ENCODE peak calls at places on chromosome 1, in five cellular contexts. One of them, this sample, is unnamed.

GRCh38 chr1:165737196-165737595 is 31.5 kb downstream of the TMCO1 start:
- DNase-seq in esophagus squamous epithelium: no peak
- DNase-seq in AG08395: no peak
- DNase-seq in stimulated activated CD4-positive, alpha-beta T cell treated with anti-CD3 and anti-CD28 coated beads, Interleukin-1b, Interleukin-23, amount 100 ng/mL, for 4 hours: no peak
- DNase-seq in NCI-H2081: no peak
- DNase-seq in this sample: no peak

GRCh38 chr1:180617769-180618168 is 14.1 kb upstream of the XPR1 start:
- DNase-seq in esophagus squamous epithelium: no peak
- DNase-seq in AG08395: no peak
- DNase-seq in stimulated activated CD4-positive, alpha-beta T cell treated with anti-CD3 and anti-CD28 coated beads, Interleukin-1b, Interleukin-23, amount 100 ng/mL, for 4 hours: no peak
- DNase-seq in NCI-H2081: no peak
- DNase-seq in this sample: no peak

GRCh38 chr1:81071072-81071858 is 729.5 kb upstream of the ADGRL2 start:
- DNase-seq in esophagus squamous epithelium: no peak
- DNase-seq in AG08395: no peak
- DNase-seq in stimulated activated CD4-positive, alpha-beta T cell treated with anti-CD3 and anti-CD28 coated beads, Interleukin-1b, Interleukin-23, amount 100 ng/mL, for 4 hours: no peak
- DNase-seq in NCI-H2081: no peak
- DNase-seq in this sample: no peak

GRCh38 chr1:43691871-43692815 is 15.2 kb upstream of the ST3GAL3 start:
- DNase-seq in esophagus squamous epithelium: no peak
- DNase-seq in AG08395: no peak
- DNase-seq in stimulated activated CD4-positive, alpha-beta T cell treated with anti-CD3 and anti-CD28 coated beads, Interleukin-1b, Interleukin-23, amount 100 ng/mL, for 4 hours: no peak
- DNase-seq in NCI-H2081: no peak
- DNase-seq in this sample: no peak

GRCh38 chr1:166947398-166948043 is 27.8 kb downstream of the ILDR2 start:
- DNase-seq in esophagus squamous epithelium: no peak
- DNase-seq in AG08395: peak
- DNase-seq in stimulated activated CD4-positive, alpha-beta T cell treated with anti-CD3 and anti-CD28 coated beads, Interleukin-1b, Interleukin-23, amount 100 ng/mL, for 4 hours: no peak
- DNase-seq in NCI-H2081: peak
- DNase-seq in this sample: no peak

GRCh38 chr1:171251042-171251740 is 2.9 kb downstream of the FMO1 start:
- DNase-seq in esophagus squamous epithelium: no peak
- DNase-seq in AG08395: no peak
- DNase-seq in stimulated activated CD4-positive, alpha-beta T cell treated with anti-CD3 and anti-CD28 coated beads, Interleukin-1b, Interleukin-23, amount 100 ng/mL, for 4 hours: peak
- DNase-seq in NCI-H2081: peak
- DNase-seq in this sample: no peak

GRCh38 chr1:226657788-226658537 is 81.1 kb downstream of the ITPKB start:
- DNase-seq in esophagus squamous epithelium: no peak
- DNase-seq in AG08395: no peak
- DNase-seq in stimulated activated CD4-positive, alpha-beta T cell treated with anti-CD3 and anti-CD28 coated beads, Interleukin-1b, Interleukin-23, amount 100 ng/mL, for 4 hours: no peak
- DNase-seq in NCI-H2081: peak
- DNase-seq in this sample: no peak

GRCh38 chr1:22334860-22335550 is 116.6 kb upstream of the ZBTB40 start:
- DNase-seq in esophagus squamous epithelium: no peak
- DNase-seq in AG08395: no peak
- DNase-seq in stimulated activated CD4-positive, alpha-beta T cell treated with anti-CD3 and anti-CD28 coated beads, Interleukin-1b, Interleukin-23, amount 100 ng/mL, for 4 hours: no peak
- DNase-seq in NCI-H2081: no peak
- DNase-seq in this sample: no peak

GRCh38 chr1:204577794-204578478 is 61.7 kb downstream of the MDM4 start:
- DNase-seq in esophagus squamous epithelium: no peak
- DNase-seq in AG08395: no peak
- DNase-seq in stimulated activated CD4-positive, alpha-beta T cell treated with anti-CD3 and anti-CD28 coated beads, Interleukin-1b, Interleukin-23, amount 100 ng/mL, for 4 hours: no peak
- DNase-seq in NCI-H2081: no peak
- DNase-seq in this sample: no peak

GRCh38 chr1:26378088-26378878 is 5.7 kb upstream of the ZNF683 start:
- DNase-seq in esophagus squamous epithelium: no peak
- DNase-seq in AG08395: peak
- DNase-seq in stimulated activated CD4-positive, alpha-beta T cell treated with anti-CD3 and anti-CD28 coated beads, Interleukin-1b, Interleukin-23, amount 100 ng/mL, for 4 hours: peak
- DNase-seq in NCI-H2081: no peak
- DNase-seq in this sample: peak

GRCh38 chr1:2480236-2480985 is 4.3 kb downstream of the PLCH2 start:
- DNase-seq in esophagus squamous epithelium: no peak
- DNase-seq in AG08395: no peak
- DNase-seq in stimulated activated CD4-positive, alpha-beta T cell treated with anti-CD3 and anti-CD28 coated beads, Interleukin-1b, Interleukin-23, amount 100 ng/mL, for 4 hours: no peak
- DNase-seq in NCI-H2081: peak
- DNase-seq in this sample: no peak

GRCh38 chr1:101101362-101101761 is 75.8 kb upstream of the DPH5 start:
- DNase-seq in esophagus squamous epithelium: no peak
- DNase-seq in AG08395: no peak
- DNase-seq in stimulated activated CD4-positive, alpha-beta T cell treated with anti-CD3 and anti-CD28 coated beads, Interleukin-1b, Interleukin-23, amount 100 ng/mL, for 4 hours: no peak
- DNase-seq in NCI-H2081: no peak
- DNase-seq in this sample: no peak

GRCh38 chr1:62321438-62321837 is 2.2 kb upstream of the KANK4 start:
- DNase-seq in esophagus squamous epithelium: no peak
- DNase-seq in AG08395: peak
- DNase-seq in stimulated activated CD4-positive, alpha-beta T cell treated with anti-CD3 and anti-CD28 coated beads, Interleukin-1b, Interleukin-23, amount 100 ng/mL, for 4 hours: no peak
- DNase-seq in NCI-H2081: no peak
- DNase-seq in this sample: no peak

GRCh38 chr1:160625725-160626498 is 20.9 kb downstream of the SLAMF1 start:
- DNase-seq in esophagus squamous epithelium: no peak
- DNase-seq in AG08395: no peak
- DNase-seq in stimulated activated CD4-positive, alpha-beta T cell treated with anti-CD3 and anti-CD28 coated beads, Interleukin-1b, Interleukin-23, amount 100 ng/mL, for 4 hours: peak
- DNase-seq in NCI-H2081: no peak
- DNase-seq in this sample: no peak

GRCh38 chr1:42179275-42179674 is 14.7 kb upstream of the GUCA2A start:
- DNase-seq in esophagus squamous epithelium: no peak
- DNase-seq in AG08395: peak
- DNase-seq in stimulated activated CD4-positive, alpha-beta T cell treated with anti-CD3 and anti-CD28 coated beads, Interleukin-1b, Interleukin-23, amount 100 ng/mL, for 4 hours: no peak
- DNase-seq in NCI-H2081: no peak
- DNase-seq in this sample: no peak

GRCh38 chr1:211951856-211952255 is 83.5 kb downstream of the INTS7 start:
- DNase-seq in esophagus squamous epithelium: no peak
- DNase-seq in AG08395: peak
- DNase-seq in stimulated activated CD4-positive, alpha-beta T cell treated with anti-CD3 and anti-CD28 coated beads, Interleukin-1b, Interleukin-23, amount 100 ng/mL, for 4 hours: no peak
- DNase-seq in NCI-H2081: no peak
- DNase-seq in this sample: no peak

GRCh38 chr1:21294266-21295058 is 4.2 kb upstream of the ECE1 start:
- DNase-seq in esophagus squamous epithelium: no peak
- DNase-seq in AG08395: no peak
- DNase-seq in stimulated activated CD4-positive, alpha-beta T cell treated with anti-CD3 and anti-CD28 coated beads, Interleukin-1b, Interleukin-23, amount 100 ng/mL, for 4 hours: peak
- DNase-seq in NCI-H2081: no peak
- DNase-seq in this sample: peak

GRCh38 chr1:41806472-41807155 is 112.1 kb downstream of the HIVEP3 start:
- DNase-seq in esophagus squamous epithelium: no peak
- DNase-seq in AG08395: no peak
- DNase-seq in stimulated activated CD4-positive, alpha-beta T cell treated with anti-CD3 and anti-CD28 coated beads, Interleukin-1b, Interleukin-23, amount 100 ng/mL, for 4 hours: peak
- DNase-seq in NCI-H2081: no peak
- DNase-seq in this sample: no peak

GRCh38 chr1:51898090-51898734 is 19.7 kb upstream of the NRDC start:
- DNase-seq in esophagus squamous epithelium: no peak
- DNase-seq in AG08395: peak
- DNase-seq in stimulated activated CD4-positive, alpha-beta T cell treated with anti-CD3 and anti-CD28 coated beads, Interleukin-1b, Interleukin-23, amount 100 ng/mL, for 4 hours: no peak
- DNase-seq in NCI-H2081: no peak
- DNase-seq in this sample: no peak

GRCh38 chr1:156797212-156797871 is 19.3 kb downstream of the SH2D2A start:
- DNase-seq in esophagus squamous epithelium: no peak
- DNase-seq in AG08395: peak
- DNase-seq in stimulated activated CD4-positive, alpha-beta T cell treated with anti-CD3 and anti-CD28 coated beads, Interleukin-1b, Interleukin-23, amount 100 ng/mL, for 4 hours: peak
- DNase-seq in NCI-H2081: peak
- DNase-seq in this sample: peak

GRCh38 chr1:116096013-116096618 is 15.1 kb upstream of the MAB21L3 start:
- DNase-seq in esophagus squamous epithelium: no peak
- DNase-seq in AG08395: no peak
- DNase-seq in stimulated activated CD4-positive, alpha-beta T cell treated with anti-CD3 and anti-CD28 coated beads, Interleukin-1b, Interleukin-23, amount 100 ng/mL, for 4 hours: no peak
- DNase-seq in NCI-H2081: no peak
- DNase-seq in this sample: no peak

GRCh38 chr1:204293605-204294365 is 65.9 kb downstream of the PLEKHA6 start:
- DNase-seq in esophagus squamous epithelium: no peak
- DNase-seq in AG08395: no peak
- DNase-seq in stimulated activated CD4-positive, alpha-beta T cell treated with anti-CD3 and anti-CD28 coated beads, Interleukin-1b, Interleukin-23, amount 100 ng/mL, for 4 hours: no peak
- DNase-seq in NCI-H2081: no peak
- DNase-seq in this sample: no peak

GRCh38 chr1:30302808-30303310 is 420.5 kb downstream of the MATN1 start:
- DNase-seq in esophagus squamous epithelium: no peak
- DNase-seq in AG08395: no peak
- DNase-seq in stimulated activated CD4-positive, alpha-beta T cell treated with anti-CD3 and anti-CD28 coated beads, Interleukin-1b, Interleukin-23, amount 100 ng/mL, for 4 hours: no peak
- DNase-seq in NCI-H2081: peak
- DNase-seq in this sample: peak

GRCh38 chr1:155609515-155610256 is at the start of gene MSTO1:
- DNase-seq in esophagus squamous epithelium: peak
- DNase-seq in AG08395: peak
- DNase-seq in stimulated activated CD4-positive, alpha-beta T cell treated with anti-CD3 and anti-CD28 coated beads, Interleukin-1b, Interleukin-23, amount 100 ng/mL, for 4 hours: peak
- DNase-seq in NCI-H2081: peak
- DNase-seq in this sample: peak

GRCh38 chr1:33424205-33424604 is 6.7 kb downstream of the PHC2 start:
- DNase-seq in esophagus squamous epithelium: no peak
- DNase-seq in AG08395: no peak
- DNase-seq in stimulated activated CD4-positive, alpha-beta T cell treated with anti-CD3 and anti-CD28 coated beads, Interleukin-1b, Interleukin-23, amount 100 ng/mL, for 4 hours: no peak
- DNase-seq in NCI-H2081: no peak
- DNase-seq in this sample: no peak

GRCh38 chr1:193589597-193590040 is 403.2 kb upstream of the B3GALT2 start:
- DNase-seq in esophagus squamous epithelium: no peak
- DNase-seq in AG08395: no peak
- DNase-seq in stimulated activated CD4-positive, alpha-beta T cell treated with anti-CD3 and anti-CD28 coated beads, Interleukin-1b, Interleukin-23, amount 100 ng/mL, for 4 hours: no peak
- DNase-seq in NCI-H2081: no peak
- DNase-seq in this sample: no peak

GRCh38 chr1:52920791-52921291 is 699 bp downstream of the ECHDC2 start:
- DNase-seq in esophagus squamous epithelium: no peak
- DNase-seq in AG08395: peak
- DNase-seq in stimulated activated CD4-positive, alpha-beta T cell treated with anti-CD3 and anti-CD28 coated beads, Interleukin-1b, Interleukin-23, amount 100 ng/mL, for 4 hours: no peak
- DNase-seq in NCI-H2081: no peak
- DNase-seq in this sample: no peak

GRCh38 chr1:14952626-14953314 is 200.8 kb upstream of the TMEM51 start:
- DNase-seq in esophagus squamous epithelium: no peak
- DNase-seq in AG08395: no peak
- DNase-seq in stimulated activated CD4-positive, alpha-beta T cell treated with anti-CD3 and anti-CD28 coated beads, Interleukin-1b, Interleukin-23, amount 100 ng/mL, for 4 hours: no peak
- DNase-seq in NCI-H2081: no peak
- DNase-seq in this sample: no peak

GRCh38 chr1:166322470-166322869 is 155.7 kb upstream of the FAM78B start:
- DNase-seq in esophagus squamous epithelium: no peak
- DNase-seq in AG08395: no peak
- DNase-seq in stimulated activated CD4-positive, alpha-beta T cell treated with anti-CD3 and anti-CD28 coated beads, Interleukin-1b, Interleukin-23, amount 100 ng/mL, for 4 hours: no peak
- DNase-seq in NCI-H2081: no peak
- DNase-seq in this sample: no peak

GRCh38 chr1:111587509-111588174 is 31.9 kb upstream of the RAP1A start:
- DNase-seq in esophagus squamous epithelium: no peak
- DNase-seq in AG08395: no peak
- DNase-seq in stimulated activated CD4-positive, alpha-beta T cell treated with anti-CD3 and anti-CD28 coated beads, Interleukin-1b, Interleukin-23, amount 100 ng/mL, for 4 hours: no peak
- DNase-seq in NCI-H2081: no peak
- DNase-seq in this sample: no peak

GRCh38 chr1:117672756-117673155 is 66.9 kb downstream of the TENT5C start:
- DNase-seq in esophagus squamous epithelium: no peak
- DNase-seq in AG08395: no peak
- DNase-seq in stimulated activated CD4-positive, alpha-beta T cell treated with anti-CD3 and anti-CD28 coated beads, Interleukin-1b, Interleukin-23, amount 100 ng/mL, for 4 hours: no peak
- DNase-seq in NCI-H2081: no peak
- DNase-seq in this sample: no peak

GRCh38 chr1:1013922-1014617 is 773 bp downstream of the ISG15 start:
- DNase-seq in esophagus squamous epithelium: no peak
- DNase-seq in AG08395: peak
- DNase-seq in stimulated activated CD4-positive, alpha-beta T cell treated with anti-CD3 and anti-CD28 coated beads, Interleukin-1b, Interleukin-23, amount 100 ng/mL, for 4 hours: no peak
- DNase-seq in NCI-H2081: no peak
- DNase-seq in this sample: no peak

GRCh38 chr1:96487404-96487803 is 234.2 kb upstream of the PTBP2 start:
- DNase-seq in esophagus squamous epithelium: no peak
- DNase-seq in AG08395: peak
- DNase-seq in stimulated activated CD4-positive, alpha-beta T cell treated with anti-CD3 and anti-CD28 coated beads, Interleukin-1b, Interleukin-23, amount 100 ng/mL, for 4 hours: no peak
- DNase-seq in NCI-H2081: no peak
- DNase-seq in this sample: no peak

GRCh38 chr1:167819849-167820683 is 93.9 kb downstream of the ADCY10 start:
- DNase-seq in esophagus squamous epithelium: no peak
- DNase-seq in AG08395: peak
- DNase-seq in stimulated activated CD4-positive, alpha-beta T cell treated with anti-CD3 and anti-CD28 coated beads, Interleukin-1b, Interleukin-23, amount 100 ng/mL, for 4 hours: no peak
- DNase-seq in NCI-H2081: no peak
- DNase-seq in this sample: peak

GRCh38 chr1:24018611-24019580 is 38.8 kb upstream of the SRSF10 start:
- DNase-seq in esophagus squamous epithelium: peak
- DNase-seq in AG08395: peak
- DNase-seq in stimulated activated CD4-positive, alpha-beta T cell treated with anti-CD3 and anti-CD28 coated beads, Interleukin-1b, Interleukin-23, amount 100 ng/mL, for 4 hours: no peak
- DNase-seq in NCI-H2081: no peak
- DNase-seq in this sample: no peak

GRCh38 chr1:212030936-212031528 is 4.3 kb downstream of the INTS7 start:
- DNase-seq in esophagus squamous epithelium: no peak
- DNase-seq in AG08395: peak
- DNase-seq in stimulated activated CD4-positive, alpha-beta T cell treated with anti-CD3 and anti-CD28 coated beads, Interleukin-1b, Interleukin-23, amount 100 ng/mL, for 4 hours: no peak
- DNase-seq in NCI-H2081: no peak
- DNase-seq in this sample: no peak

GRCh38 chr1:29254346-29254745 is 18.0 kb downstream of the PTPRU start:
- DNase-seq in esophagus squamous epithelium: no peak
- DNase-seq in AG08395: no peak
- DNase-seq in stimulated activated CD4-positive, alpha-beta T cell treated with anti-CD3 and anti-CD28 coated beads, Interleukin-1b, Interleukin-23, amount 100 ng/mL, for 4 hours: no peak
- DNase-seq in NCI-H2081: no peak
- DNase-seq in this sample: no peak

GRCh38 chr1:38898653-38899230 is 17.4 kb upstream of the GJA9 start:
- DNase-seq in esophagus squamous epithelium: no peak
- DNase-seq in AG08395: peak
- DNase-seq in stimulated activated CD4-positive, alpha-beta T cell treated with anti-CD3 and anti-CD28 coated beads, Interleukin-1b, Interleukin-23, amount 100 ng/mL, for 4 hours: no peak
- DNase-seq in NCI-H2081: no peak
- DNase-seq in this sample: no peak

GRCh38 chr1:146034976-146035469 is 13.5 kb upstream of the HJV start:
- DNase-seq in esophagus squamous epithelium: no peak
- DNase-seq in AG08395: peak
- DNase-seq in stimulated activated CD4-positive, alpha-beta T cell treated with anti-CD3 and anti-CD28 coated beads, Interleukin-1b, Interleukin-23, amount 100 ng/mL, for 4 hours: no peak
- DNase-seq in NCI-H2081: no peak
- DNase-seq in this sample: no peak

GRCh38 chr1:212401838-212402582 is 12.7 kb downstream of the PACC1 start:
- DNase-seq in esophagus squamous epithelium: no peak
- DNase-seq in AG08395: no peak
- DNase-seq in stimulated activated CD4-positive, alpha-beta T cell treated with anti-CD3 and anti-CD28 coated beads, Interleukin-1b, Interleukin-23, amount 100 ng/mL, for 4 hours: no peak
- DNase-seq in NCI-H2081: no peak
- DNase-seq in this sample: no peak

This sample was measured in memory B cell.